ENCODE peak calls at places on chromosomes 11 and 22, in four cellular contexts. N is upper lobe of right lung, L is tibial artery, Q is lung. S is an unnamed sample. For H3K4me1 and H3K27me3, the result is how much of the 10 kb centered on the place peaks cover.

GRCh38 chr11:28798286-28798685 is 690.1 kb downstream of the METTL15 start:
- DNase-seq in N (no peak), L (no peak), Q (no peak), S (no peak)

GRCh38 chr11:62048101-62048500 is 75.7 kb upstream of the INCENP start:
- DNase-seq in N (no peak), L (no peak), Q (no peak), S (no peak)

GRCh38 chr11:14971865-14972580 is at the start of gene CALCA:
- DNase-seq in N (no peak), L (no peak), Q (no peak), S (no peak)

GRCh38 chr11:57323503-57324153 is 1.1 kb downstream of the TNKS1BP1 start:
- DNase-seq in N (no peak), L (no peak), Q (no peak), S (peak)

GRCh38 chr22:40855960-40856512 is 403 bp downstream of the ST13 start:
- DNase-seq in N (no peak), L (peak), Q (no peak), S (peak)

GRCh38 chr11:72828081-72828567 is 13.9 kb downstream of the ATG16L2 start:
- DNase-seq in N (peak), L (no peak), Q (no peak), S (no peak)

GRCh38 chr11:100689141-100689540 is 2.1 kb downstream of the ARHGAP42 start:
- DNase-seq in N (no peak), L (no peak), Q (no peak), S (no peak)

GRCh38 chr22:19598054-19598855 is 74.0 kb upstream of the CLDN5 start:
- DNase-seq in N (peak), L (no peak), Q (no peak), S (no peak)

GRCh38 chr11:33344611-33345010 is 87.4 kb downstream of the HIPK3 start:
- DNase-seq in N (no peak), L (no peak), Q (no peak), S (no peak)

GRCh38 chr11:73270089-73270854 is 1.9 kb upstream of the P2RY6 start:
- DNase-seq in N (peak), L (no peak), Q (no peak), S (no peak)

GRCh38 chr22:21009638-21010425 is 5.1 kb upstream of the P2RX6 start:
- DNase-seq in N (peak), L (no peak), Q (no peak), S (peak)

GRCh38 chr11:119228535-119229302 is 22.6 kb downstream of the CBL start:
- DNase-seq in N (no peak), L (no peak), Q (no peak), S (no peak)

GRCh38 chr11:47886096-47886495 is 37.9 kb upstream of the NUP160 start:
- DNase-seq in N (no peak), L (peak), Q (peak), S (peak)

GRCh38 chr11:103338621-103339484 is 229.6 kb downstream of the DYNC2H1 start:
- DNase-seq in N (no peak), L (no peak), Q (no peak), S (no peak)

GRCh38 chr11:20238712-20239111 is 78.4 kb upstream of the DBX1 start:
- DNase-seq in N (no peak), L (no peak), Q (no peak), S (peak)

GRCh38 chr22:50105529-50106100 is 15.8 kb downstream of the MOV10L1 start:
- DNase-seq in N (no peak), L (no peak), Q (no peak), S (no peak)

GRCh38 chr11:65770951-65771567 is 9.7 kb downstream of the AP5B1 start:
- DNase-seq in N (peak), L (no peak), Q (no peak), S (no peak)

GRCh38 chr11:35274909-35275807 is 136.2 kb downstream of the CD44 start:
- DNase-seq in N (peak), L (peak), Q (peak), S (peak)

GRCh38 chr11:126127898-126128297 is 65.2 kb upstream of the CDON start:
- DNase-seq in N (no peak), L (no peak), Q (no peak), S (no peak)

GRCh38 chr22:31488988-31489617 is 539 bp downstream of the EIF4ENIF1 start:
- DNase-seq in N (peak), L (peak), Q (peak), S (peak)

GRCh38 chr22:36162127-36163034 is 1.8 kb upstream of the APOL3 start:
- DNase-seq in N (no peak), L (no peak), Q (no peak), S (no peak)

GRCh38 chr22:41410311-41410751 is 28.6 kb downstream of the TEF start:
- DNase-seq in N (peak), L (peak), Q (peak), S (no peak)

GRCh38 chr11:97888641-97889040 is 1132.1 kb upstream of the CNTN5 start:
- DNase-seq in N (no peak), L (no peak), Q (no peak), S (no peak)

GRCh38 chr11:77201370-77201769 is 73.3 kb downstream of the MYO7A start:
- DNase-seq in N (peak), L (peak), Q (no peak), S (no peak)

GRCh38 chr11:86081465-86081864 is 12.6 kb upstream of the PICALM start:
- DNase-seq in N (no peak), L (no peak), Q (no peak), S (no peak)

GRCh38 chr11:126421243-126421642 is 65.8 kb downstream of the ST3GAL4 start:
- DNase-seq in N (no peak), L (no peak), Q (no peak), S (no peak)

GRCh38 chr11:2843551-2843950 is 42.0 kb downstream of the CDKN1C start:
- DNase-seq in N (no peak), L (no peak), Q (no peak), S (no peak)

GRCh38 chr11:75214411-75214821 is 26.2 kb upstream of the TPBGL start:
- DNase-seq in N (peak), L (peak), Q (peak), S (peak)

GRCh38 chr11:121711236-121711635 is 258.5 kb upstream of the SORL1-AS1 start:
- DNase-seq in N (no peak), L (no peak), Q (no peak), S (no peak)

GRCh38 chr11:95092549-95093324 is 3.1 kb downstream of the ENDOD1 start:
- DNase-seq in N (no peak), L (no peak), Q (no peak), S (peak)

GRCh38 chr11:17512101-17512500 is 32.1 kb downstream of the USH1C start:
- DNase-seq in N (no peak), L (no peak), Q (no peak), S (no peak)

GRCh38 chr22:50267591-50268390 is 2.4 kb downstream of the MAPK11 start:
- DNase-seq in N (peak), L (no peak), Q (peak), S (peak)

GRCh38 chr11:40292636-40293585 is 1166.5 kb downstream of the LRRC4C start:
- DNase-seq in N (no peak), L (no peak), Q (no peak), S (no peak)

GRCh38 chr11:1422481-1422880 is 32.7 kb downstream of the BRSK2 start:
- DNase-seq in N (no peak), L (no peak), Q (no peak), S (no peak)

GRCh38 chr11:69674267-69674885 is 777 bp downstream of the LTO1 start:
- DNase-seq in N (peak), L (no peak), Q (no peak), S (peak)

GRCh38 chr11:35087648-35088047 is 51.3 kb upstream of the CD44 start:
- DNase-seq in N (no peak), L (no peak), Q (no peak), S (no peak)

GRCh38 chr11:73273246-73273890 is 1.2 kb downstream of the P2RY6 start:
- DNase-seq in N (peak), L (no peak), Q (no peak), S (no peak)

GRCh38 chr11:67369275-67369674 is 4.1 kb downstream of the CLCF1 start:
- DNase-seq in N (no peak), L (no peak), Q (no peak), S (no peak)
- H3K4me1 ChIP-seq in N (half or more), L (under half), Q (under half), S (under half)

GRCh38 chr11:131685206-131685605 is 314.8 kb downstream of the NTM start:
- DNase-seq in N (no peak), L (no peak), Q (no peak), S (peak)
- H3K27me3 ChIP-seq in N (under half), L (under half), Q (under half), S (under half)

DNA sequence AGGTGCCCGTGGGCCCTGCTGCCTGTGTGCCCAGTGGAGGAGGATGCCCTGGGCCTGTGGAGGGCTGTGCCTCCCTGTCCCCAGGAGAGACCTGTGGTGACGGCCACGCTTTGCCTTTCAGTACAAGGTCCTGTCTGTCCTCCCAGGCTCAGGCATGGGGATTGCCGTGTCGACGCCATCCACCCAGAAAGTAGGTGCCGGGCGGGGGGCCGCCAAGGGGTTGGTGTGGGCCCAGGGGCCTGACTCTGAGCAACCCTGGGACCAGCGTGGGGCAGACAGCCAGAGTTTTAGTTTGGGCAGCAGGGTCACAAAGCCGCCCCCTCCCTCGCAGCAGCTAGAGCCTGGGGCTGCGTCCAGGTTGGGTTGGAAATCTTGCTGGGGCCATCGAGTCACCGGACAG is 56.3 kb downstream of the GRAMD4 start:
- DNase-seq in N (no peak), L (no peak), Q (no peak), S (no peak)
- H3K27ac ChIP-seq in N (no peak), L (no peak), Q (no peak), S (no peak)

GRCh38 chr22:18152519-18152918 is 2.5 kb downstream of the USP18 start:
- DNase-seq in N (peak), L (no peak), Q (no peak), S (no peak)
- H3K4me1 ChIP-seq in N (under half), L (under half), Q (under half), S (under half)

GRCh38 chr11:64298966-64299846 is 952 bp upstream of the CATSPERZ start:
- DNase-seq in N (peak), L (peak), Q (no peak), S (peak)

GRCh38 chr11:64297722-64298358 is 2.3 kb upstream of the CATSPERZ start:
- DNase-seq in N (no peak), L (no peak), Q (no peak), S (no peak)

GRCh38 chr11:64296830-64297721 is 3.1 kb upstream of the CATSPERZ start:
- DNase-seq in N (no peak), L (no peak), Q (no peak), S (no peak)

GRCh38 chr11:64303109-64304031 is 2.0 kb upstream of the ESRRA start:
- DNase-seq in N (no peak), L (no peak), Q (no peak), S (no peak)

DNA sequence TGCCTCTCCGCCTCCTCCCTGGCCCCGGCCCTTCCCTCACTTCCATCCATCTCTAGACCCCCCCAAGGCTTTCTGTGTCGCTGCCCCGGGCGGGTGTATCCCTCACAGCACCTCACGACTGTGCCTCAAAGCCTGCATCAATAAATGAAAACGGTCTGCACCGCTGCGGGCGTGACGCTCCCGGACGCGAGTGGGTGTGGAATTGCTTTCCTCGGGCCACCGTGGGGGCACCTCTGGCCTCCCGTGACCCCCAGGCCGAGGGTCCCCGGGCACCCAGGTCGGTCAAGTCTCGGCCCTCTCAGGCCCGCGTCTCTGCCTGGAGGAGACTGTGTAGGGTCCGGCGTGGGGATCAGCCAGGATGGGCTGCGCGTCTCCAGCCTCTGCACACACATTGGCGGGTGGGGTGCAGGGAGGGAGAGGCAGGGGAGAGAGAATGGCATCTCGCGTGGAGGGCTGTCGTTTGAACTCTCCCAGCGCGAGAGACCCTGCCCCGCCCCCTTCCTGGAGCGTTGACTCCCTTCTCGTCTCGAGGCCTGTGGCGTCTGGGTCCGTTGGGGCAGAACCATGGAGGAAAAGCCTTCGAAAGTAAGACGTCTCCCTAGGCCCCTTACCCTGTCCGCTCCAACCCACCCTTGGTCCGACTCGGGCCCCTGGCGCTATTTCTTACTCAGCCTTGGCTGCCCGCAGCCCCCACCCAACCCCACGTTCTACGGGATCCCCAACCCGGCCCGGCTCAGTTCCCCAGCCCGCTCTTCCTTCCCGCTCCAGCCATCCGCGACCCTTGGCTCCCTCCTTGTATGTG is at the start of gene CATSPERZ:
- DNase-seq in N (no peak), L (no peak), Q (no peak), S (no peak)
- H3K27me3 ChIP-seq in N (under half), L (under half), Q (under half), S (half or more)

GRCh38 chr11:111735262-111736116 is 30.7 kb downstream of the PPP2R1B start:
- DNase-seq in N (no peak), L (peak), Q (peak), S (peak)

GRCh38 chr11:111736191-111736590 is 30.0 kb downstream of the PPP2R1B start:
- DNase-seq in N (no peak), L (peak), Q (no peak), S (no peak)

GRCh38 chr11:111736621-111737055 is 29.6 kb downstream of the PPP2R1B start:
- DNase-seq in N (no peak), L (no peak), Q (no peak), S (no peak)

GRCh38 chr11:111737877-111738205 is 28.3 kb downstream of the PPP2R1B start:
- DNase-seq in N (no peak), L (peak), Q (no peak), S (no peak)

GRCh38 chr11:111737180-111737876 is 28.9 kb downstream of the PPP2R1B start:
- DNase-seq in N (no peak), L (no peak), Q (no peak), S (no peak)
- H3K27ac ChIP-seq in N (peak), L (peak), Q (peak), S (peak)

S was measured in colonic mucosa.